ENCODE peak calls at places on chromosomes 5 and 9, in seven cellular contexts. W is body of pancreas; J is psoas muscle; G is aorta; Q is CD8-positive, alpha-beta memory T cell; H is A549; P is foreskin fibroblast. N is an unnamed sample.

GRCh38 chr9:116786737-116787136 is 99.6 kb downstream of the TRIM32 start:
- DNase-seq in W (no peak), J (no peak), G (no peak), Q (no peak), H (no peak), P (no peak), N (no peak)

GRCh38 chr5:109580225-109580624 is 109.5 kb upstream of the MAN2A1 start:
- DNase-seq in W (no peak), J (no peak), G (no peak), Q (no peak), H (no peak), P (no peak), N (no peak)

GRCh38 chr5:96703384-96703910 is 41.3 kb downstream of the CAST start:
- DNase-seq in W (peak), J (no peak), G (no peak), Q (no peak), H (no peak), P (no peak), N (peak)

GRCh38 chr9:99336005-99336404 is 113.9 kb downstream of the SEC61B start:
- DNase-seq in W (no peak), J (no peak), G (no peak), Q (no peak), H (no peak), P (no peak), N (no peak)

GRCh38 chr9:99041618-99042017 is 63.3 kb upstream of the TGFBR1 start:
- DNase-seq in W (no peak), J (no peak), G (no peak), Q (no peak), H (no peak), P (no peak), N (no peak)

GRCh38 chr5:61860978-61861377 is 445.0 kb upstream of the KIF2A start:
- DNase-seq in W (no peak), J (no peak), G (no peak), Q (no peak), H (no peak), P (no peak), N (no peak)

GRCh38 chr5:159096555-159097460 is 2.9 kb downstream of the EBF1 start:
- DNase-seq in W (no peak), J (peak), G (peak), Q (no peak), H (no peak), P (no peak), N (peak)

GRCh38 chr5:170896779-170897178 is 35.0 kb downstream of the RANBP17 start:
- DNase-seq in W (peak), J (no peak), G (no peak), Q (no peak), H (peak), P (peak), N (peak)

GRCh38 chr9:114156658-114157421 is 1.5 kb downstream of the COL27A1 start:
- DNase-seq in W (peak), J (peak), G (peak), Q (no peak), H (peak), P (peak), N (no peak)

GRCh38 chr9:36039696-36040095 is 3.0 kb downstream of the RECK start:
- DNase-seq in W (no peak), J (no peak), G (no peak), Q (no peak), H (no peak), P (no peak), N (no peak)

GRCh38 chr9:135610290-135611141 is 28.8 kb downstream of the GLT6D1 start:
- DNase-seq in W (no peak), J (no peak), G (peak), Q (no peak), H (no peak), P (no peak), N (no peak)

GRCh38 chr5:39231705-39232525 is 12.6 kb upstream of the FYB1 start:
- DNase-seq in W (peak), J (no peak), G (no peak), Q (no peak), H (peak), P (no peak), N (no peak)

GRCh38 chr5:88438006-88438405 is 169.4 kb upstream of the TMEM161B start:
- DNase-seq in W (no peak), J (no peak), G (no peak), Q (no peak), H (peak), P (no peak), N (no peak)

DNA sequence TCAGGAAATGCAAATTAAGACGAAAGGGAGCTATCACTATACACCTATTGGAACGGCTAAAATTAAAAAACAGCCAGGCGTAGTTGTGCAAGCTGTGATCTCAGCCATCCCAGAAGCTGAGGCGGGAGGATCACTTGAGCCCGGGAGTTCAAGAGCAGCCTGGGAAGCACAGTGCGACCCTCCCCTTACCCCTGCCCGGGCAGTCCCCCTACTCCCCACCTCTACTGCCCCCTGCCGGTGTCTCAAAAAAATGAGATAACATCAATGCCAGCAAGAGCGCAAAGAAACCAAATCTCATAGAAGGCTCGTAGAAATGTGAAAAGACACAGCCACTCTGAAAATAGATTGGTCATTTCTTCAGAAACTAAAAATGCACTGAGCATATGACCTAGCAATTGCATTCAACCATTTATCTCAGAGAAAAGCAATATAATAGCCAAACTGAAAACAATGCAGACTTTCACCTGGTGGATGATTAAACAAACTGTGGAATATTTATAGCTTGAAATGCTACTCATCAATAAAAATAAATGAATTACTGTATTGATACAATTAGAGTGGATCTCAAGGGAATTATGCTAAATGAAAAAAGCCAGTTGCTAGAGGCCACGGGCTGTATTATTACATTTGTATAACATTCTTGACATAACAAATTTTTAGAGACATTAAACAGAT is 20.6 kb downstream of the OR2V2 start:
- DNase-seq in W (no peak), J (no peak), G (no peak), Q (no peak), H (peak), P (no peak), N (peak)
- H3K4me3 ChIP-seq in W (no peak), J (no peak), G (no peak), Q (no peak), H (peak), P (no peak), N (peak)

GRCh38 chr5:181173420-181174342 is 26.3 kb downstream of the OR2V2 start:
- DNase-seq in W (peak), J (peak), G (peak), Q (peak), H (peak), P (no peak), N (peak)
- H3K4me3 ChIP-seq in W (no peak), J (peak), G (no peak), Q (peak), H (peak), P (no peak), N (peak)

DNA sequence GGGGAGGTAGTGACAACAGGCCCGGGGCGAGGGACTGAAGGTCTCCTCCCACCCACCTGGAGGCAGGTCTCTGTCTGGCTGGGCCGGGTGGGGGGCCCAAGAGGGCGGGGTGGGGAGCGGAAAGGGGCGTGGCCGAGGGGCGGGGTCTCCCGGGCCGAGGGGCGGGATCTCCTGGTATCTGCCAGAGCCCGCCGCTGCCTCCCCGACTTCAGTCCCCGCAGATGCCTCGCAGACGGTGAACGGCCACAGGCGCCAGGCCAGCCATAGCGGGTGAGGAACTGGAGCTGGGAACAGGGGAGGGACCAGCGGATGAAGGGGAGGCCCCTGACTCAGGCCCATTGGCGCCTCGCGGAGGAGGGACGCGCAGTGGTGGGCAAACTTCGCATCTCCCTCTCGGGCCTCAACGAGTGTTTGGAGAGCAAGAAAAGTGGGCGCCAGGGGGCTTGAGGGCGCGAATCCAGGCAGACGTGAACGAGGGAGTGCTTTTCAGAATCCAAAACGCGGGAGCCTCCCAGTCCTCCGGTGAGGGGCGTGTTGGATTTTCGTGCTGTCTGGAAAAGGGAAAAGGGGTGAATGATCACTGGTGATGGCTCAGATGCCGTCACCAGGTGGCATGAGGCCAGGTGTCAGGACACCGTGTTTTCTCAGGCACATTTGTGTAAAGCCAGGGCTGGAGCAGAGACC is at the start of gene ADGRD2:
- DNase-seq in W (peak), J (no peak), G (peak), Q (no peak), H (no peak), P (peak), N (no peak)
- H3K4me3 ChIP-seq in W (no peak), J (no peak), G (no peak), Q (no peak), H (no peak), P (no peak), N (no peak)

GRCh38 chr9:101166717-101167116 is 138.2 kb downstream of the PLPPR1 start:
- DNase-seq in W (no peak), J (no peak), G (no peak), Q (no peak), H (no peak), P (no peak), N (no peak)
- H3K4me3 ChIP-seq in W (no peak), J (no peak), G (no peak), Q (no peak), H (no peak), P (no peak), N (no peak)

GRCh38 chr9:134413112-134413715 is 87.0 kb downstream of the RXRA start:
- DNase-seq in W (no peak), J (no peak), G (no peak), Q (no peak), H (no peak), P (no peak), N (no peak)
- H3K4me3 ChIP-seq in W (no peak), J (peak), G (no peak), Q (no peak), H (no peak), P (no peak), N (no peak)

GRCh38 chr5:14582797-14583137 is 1.2 kb downstream of the OTULINL start:
- DNase-seq in W (peak), J (no peak), G (no peak), Q (no peak), H (no peak), P (no peak), N (no peak)
- H3K4me3 ChIP-seq in W (no peak), J (peak), G (no peak), Q (peak), H (peak), P (peak), N (no peak)